ENCODE peak calls at places on chromosomes 1 and 21, in nine cellular contexts. H, O, P, B, Q, W, A, Y and R are unnamed samples. For H3K4me1, the result is how much of the 10 kb centered on the place peaks cover.

GRCh38 chr1:208974721-208975120 is 608.8 kb upstream of the CAMK1G start:
- DNase-seq in H (peak), Y (no peak), B (no peak), P (no peak), O (no peak), Q (no peak), A (no peak), W (no peak), R (peak)

GRCh38 chr21:38505654-38506523 is 7.6 kb upstream of the ERG start:
- DNase-seq in H (peak), O (peak), B (no peak), A (no peak), Y (no peak), Q (peak), W (peak), P (no peak), R (peak)

GRCh38 chr1:184222561-184223157 is 164.2 kb upstream of the C1orf21 start:
- DNase-seq in Q (peak), P (peak), W (peak), H (peak), O (no peak), Y (no peak), A (peak), B (peak), R (peak)

GRCh38 chr1:33367488-33368405 is 46.8 kb upstream of the A3GALT2 start:
- DNase-seq in Q (peak), W (peak), Y (peak), B (peak), H (peak), P (peak), A (peak), O (no peak), R (peak)

GRCh38 chr1:53340660-53341520 is 13.0 kb upstream of the LRP8 start:
- DNase-seq in P (no peak), H (no peak), A (no peak), W (peak), Y (no peak), O (peak), Q (no peak), B (no peak), R (no peak)

GRCh38 chr1:231866392-231867331 is 240.1 kb downstream of the DISC1 start:
- DNase-seq in P (peak), B (no peak), H (peak), O (no peak), Y (peak), A (peak), Q (peak), W (peak), R (peak)

GRCh38 chr1:64215576-64215975 is 12.2 kb downstream of the UBE2U start:
- DNase-seq in Q (no peak), H (no peak), W (no peak), B (no peak), P (no peak), Y (no peak), O (no peak), A (no peak), R (no peak)

GRCh38 chr1:178330848-178331497 is 165.8 kb downstream of the CLEC20A start:
- DNase-seq in O (no peak), B (no peak), Q (no peak), A (no peak), P (no peak), H (no peak), W (no peak), Y (no peak), R (no peak)

GRCh38 chr1:179251675-179252074 is 22.2 kb upstream of the ABL2 start:
- DNase-seq in Q (peak), A (no peak), O (no peak), Y (no peak), P (no peak), B (no peak), H (peak), W (peak), R (no peak)

GRCh38 chr1:160046494-160047115 is 14.8 kb upstream of the PIGM start:
- DNase-seq in Y (peak), A (peak), O (no peak), Q (peak), W (peak), H (peak), P (peak), B (no peak), R (peak)

GRCh38 chr1:216903389-216903754 is 180.1 kb upstream of the ESRRG start:
- DNase-seq in P (no peak), B (no peak), W (no peak), O (no peak), Q (no peak), A (no peak), Y (no peak), H (no peak), R (no peak)

GRCh38 chr1:154166207-154166606 is 11.3 kb upstream of the NUP210L start:
- DNase-seq in P (no peak), Q (no peak), O (no peak), Y (no peak), A (no peak), W (no peak), B (no peak), H (no peak), R (no peak)

GRCh38 chr1:53359225-53359933 is 31.5 kb upstream of the LRP8 start:
- DNase-seq in W (peak), P (no peak), Y (no peak), A (no peak), H (no peak), Q (no peak), B (no peak), O (peak), R (no peak)

GRCh38 chr1:225880210-225880584 is 2.0 kb downstream of the TMEM63A start:
- DNase-seq in P (peak), H (peak), W (peak), A (peak), O (no peak), Q (no peak), B (peak), Y (peak), R (no peak)

GRCh38 chr1:225879521-225880209 is 2.5 kb downstream of the TMEM63A start:
- DNase-seq in P (no peak), A (peak), W (peak), Y (no peak), O (no peak), H (no peak), Q (no peak), B (no peak), R (no peak)

GRCh38 chr1:225882008-225882698 is at the start of gene TMEM63A:
- DNase-seq in Y (peak), W (peak), A (peak), B (peak), H (peak), P (peak), O (peak), Q (peak), R (peak)

GRCh38 chr1:225881081-225882007 is 836 bp downstream of the TMEM63A start:
- DNase-seq in H (peak), B (peak), Y (peak), P (peak), A (peak), W (peak), Q (peak), O (no peak), R (no peak)

GRCh38 chr1:225880636-225881035 is 1.5 kb downstream of the TMEM63A start:
- DNase-seq in O (no peak), B (no peak), W (peak), H (no peak), P (no peak), A (no peak), Y (no peak), Q (no peak), R (no peak)
- H3K4me1 ChIP-seq in O (half or more), B (half or more), W (half or more), H (under half), P (half or more), A (half or more), Y (half or more), Q (under half), R (under half)

GRCh38 chr1:207836616-207837352 is 74.1 kb downstream of the CD34 start:
- DNase-seq in B (no peak), W (no peak), Q (no peak), P (no peak), H (no peak), A (no peak), Y (no peak), O (no peak), R (no peak)

GRCh38 chr1:207841318-207841717 is 69.6 kb downstream of the CD34 start:
- DNase-seq in B (no peak), H (no peak), A (no peak), W (no peak), O (no peak), Q (peak), P (no peak), Y (no peak), R (no peak)

GRCh38 chr1:207840380-207840779 is 70.5 kb downstream of the CD34 start:
- DNase-seq in Y (no peak), H (no peak), A (no peak), O (no peak), P (no peak), W (no peak), B (no peak), Q (peak), R (no peak)

GRCh38 chr1:207838156-207839082 is 72.5 kb downstream of the CD34 start:
- DNase-seq in H (no peak), W (peak), B (peak), O (no peak), P (peak), Q (no peak), Y (peak), A (no peak), R (no peak)

DNA sequence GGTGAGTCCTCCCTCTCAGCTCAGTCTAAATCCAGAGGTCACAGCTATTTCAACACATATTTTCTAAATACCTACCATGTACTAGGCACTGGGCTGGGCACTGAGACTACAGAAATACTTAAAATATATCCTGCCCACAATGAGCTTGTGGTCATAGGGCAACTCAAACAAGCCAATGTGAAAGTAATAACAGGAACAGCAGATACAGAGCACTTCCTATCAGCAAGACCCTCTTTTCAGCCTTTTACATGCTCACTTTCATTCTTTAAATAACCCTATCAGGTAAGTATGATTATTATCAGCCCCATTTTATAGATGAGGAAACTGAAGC is 71.9 kb downstream of the CD34 start:
- DNase-seq in W (no peak), A (no peak), H (no peak), P (no peak), O (no peak), Q (no peak), Y (no peak), B (no peak), R (no peak)
- H3K4me3 ChIP-seq in W (no peak), A (no peak), H (no peak), P (no peak), O (no peak), Q (no peak), Y (no peak), B (no peak), R (no peak)

GRCh38 chr21:42019101-42019605 is 9.0 kb upstream of the ZBTB21 start:
- DNase-seq in Y (no peak), H (no peak), B (no peak), P (no peak), A (no peak), W (peak), O (no peak), Q (no peak), R (no peak)
- TF ChIP-seq CTCF in Y (no peak), H (no peak), B (no peak), P (no peak), A (no peak), W (no peak), O (no peak), Q (no peak), R (no peak)

DNA sequence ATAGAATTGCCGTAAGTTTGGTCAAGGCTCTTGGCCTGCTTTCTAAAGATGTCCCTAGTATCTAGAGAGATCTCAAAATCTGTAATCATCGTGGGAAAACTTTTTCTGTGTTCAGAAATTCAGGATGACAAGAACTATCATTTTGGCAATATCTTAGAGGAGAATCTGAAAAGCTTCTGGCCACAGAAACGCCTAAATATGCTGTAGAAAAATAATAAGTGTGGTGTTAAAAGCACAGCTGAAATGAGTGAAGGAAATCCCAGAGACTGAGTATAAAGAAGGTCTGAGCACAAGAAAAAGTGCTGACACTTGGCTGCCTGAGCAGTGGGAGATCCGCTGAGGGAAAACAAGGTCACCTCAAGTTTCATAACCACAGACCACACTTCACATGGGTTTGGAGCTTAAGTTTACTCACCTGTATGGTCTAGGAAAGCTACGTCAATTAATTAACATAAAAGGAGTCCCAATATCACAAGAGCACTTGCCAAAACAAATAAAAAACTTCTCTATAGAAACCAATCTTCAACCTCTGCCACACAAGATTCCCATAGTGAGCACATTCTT is 235.2 kb upstream of the IRF2BP2 start:
- DNase-seq in H (no peak), B (no peak), Q (no peak), W (no peak), A (no peak), O (no peak), Y (no peak), P (no peak), R (no peak)
- H3K4me1 ChIP-seq in H (under half), B (under half), Q (under half), W (under half), A (under half), O (under half), Y (under half), P (under half), R (under half)

GRCh38 chr1:21865943-21866628 is 54.0 kb downstream of the LDLRAD2 start:
- DNase-seq in H (peak), Q (peak), Y (no peak), W (no peak), O (no peak), A (peak), P (no peak), B (no peak), R (no peak)
- H3K4me3 ChIP-seq in H (no peak), Q (no peak), Y (no peak), W (no peak), O (no peak), A (no peak), P (no peak), B (no peak), R (no peak)

GRCh38 chr1:164802573-164803282 is 243.7 kb downstream of the PBX1 start:
- DNase-seq in P (no peak), H (no peak), W (no peak), B (no peak), A (no peak), Q (no peak), O (no peak), Y (no peak), R (no peak)

GRCh38 chr1:164806531-164806930 is 247.5 kb downstream of the PBX1 start:
- DNase-seq in O (no peak), A (no peak), B (no peak), H (no peak), Q (no peak), W (peak), Y (no peak), P (no peak), R (no peak)

GRCh38 chr1:164805399-164805798 is 246.4 kb downstream of the PBX1 start:
- DNase-seq in O (no peak), Q (no peak), Y (no peak), B (no peak), H (no peak), A (no peak), W (no peak), P (no peak), R (no peak)

GRCh38 chr1:164803366-164803765 is 244.4 kb downstream of the PBX1 start:
- DNase-seq in H (no peak), O (no peak), B (no peak), Y (no peak), Q (no peak), W (no peak), A (no peak), P (no peak), R (no peak)

GRCh38 chr1:164804366-164804765 is 245.4 kb downstream of the PBX1 start:
- DNase-seq in B (no peak), A (no peak), Y (no peak), W (no peak), P (no peak), H (no peak), O (no peak), Q (no peak), R (no peak)
- TF ChIP-seq CTCF in B (no peak), A (no peak), Y (no peak), W (no peak), P (no peak), H (no peak), O (no peak), Q (no peak), R (no peak)

GRCh38 chr1:220221269-220221668 is 51.0 kb downstream of the RAB3GAP2 start:
- DNase-seq in P (no peak), B (no peak), A (no peak), O (no peak), Y (no peak), H (no peak), Q (no peak), W (no peak), R (no peak)

GRCh38 chr1:220219865-220220698 is 52.2 kb downstream of the RAB3GAP2 start:
- DNase-seq in W (no peak), Q (no peak), H (no peak), Y (no peak), O (no peak), A (no peak), B (no peak), P (no peak), R (no peak)

GRCh38 chr1:220224033-220224432 is 48.2 kb downstream of the RAB3GAP2 start:
- DNase-seq in Y (no peak), P (no peak), W (no peak), Q (no peak), B (no peak), A (no peak), O (no peak), H (no peak), R (no peak)

GRCh38 chr1:220222939-220223338 is 49.3 kb downstream of the RAB3GAP2 start:
- DNase-seq in Q (no peak), W (no peak), H (no peak), Y (no peak), P (no peak), B (no peak), A (no peak), O (no peak), R (no peak)

DNA sequence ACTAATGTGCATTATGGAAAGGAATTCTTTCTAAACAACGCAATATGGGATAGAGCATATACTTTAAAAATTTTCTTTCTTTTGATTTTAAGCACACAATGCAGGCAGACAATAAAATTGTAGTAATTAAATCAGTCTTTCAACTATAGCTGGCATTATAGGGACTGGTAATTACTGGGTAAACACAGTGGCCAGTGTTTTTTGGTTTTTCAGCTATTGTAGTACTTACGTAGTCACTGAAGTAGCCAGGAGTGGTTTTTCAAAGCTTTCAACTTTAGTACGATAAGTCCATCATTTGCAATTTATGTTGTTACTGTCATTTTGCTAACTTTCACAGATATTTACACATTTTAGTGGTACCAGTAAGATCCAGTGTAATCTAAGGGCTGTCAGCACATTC is 50.6 kb downstream of the RAB3GAP2 start:
- DNase-seq in O (no peak), Y (no peak), Q (no peak), P (no peak), H (no peak), B (no peak), W (no peak), A (no peak), R (no peak)
- H3K4me1 ChIP-seq in O (under half), Y (under half), Q (under half), P (under half), H (under half), B (under half), W (under half), A (under half), R (under half)

GRCh38 chr21:17688912-17689874 is 76.5 kb upstream of the BTG3 start:
- DNase-seq in P (peak), H (no peak), B (no peak), O (no peak), Q (peak), W (peak), A (peak), Y (peak), R (peak)
- H3K4me3 ChIP-seq in P (no peak), H (peak), B (no peak), O (no peak), Q (no peak), W (no peak), A (no peak), Y (no peak), R (peak)

DNA sequence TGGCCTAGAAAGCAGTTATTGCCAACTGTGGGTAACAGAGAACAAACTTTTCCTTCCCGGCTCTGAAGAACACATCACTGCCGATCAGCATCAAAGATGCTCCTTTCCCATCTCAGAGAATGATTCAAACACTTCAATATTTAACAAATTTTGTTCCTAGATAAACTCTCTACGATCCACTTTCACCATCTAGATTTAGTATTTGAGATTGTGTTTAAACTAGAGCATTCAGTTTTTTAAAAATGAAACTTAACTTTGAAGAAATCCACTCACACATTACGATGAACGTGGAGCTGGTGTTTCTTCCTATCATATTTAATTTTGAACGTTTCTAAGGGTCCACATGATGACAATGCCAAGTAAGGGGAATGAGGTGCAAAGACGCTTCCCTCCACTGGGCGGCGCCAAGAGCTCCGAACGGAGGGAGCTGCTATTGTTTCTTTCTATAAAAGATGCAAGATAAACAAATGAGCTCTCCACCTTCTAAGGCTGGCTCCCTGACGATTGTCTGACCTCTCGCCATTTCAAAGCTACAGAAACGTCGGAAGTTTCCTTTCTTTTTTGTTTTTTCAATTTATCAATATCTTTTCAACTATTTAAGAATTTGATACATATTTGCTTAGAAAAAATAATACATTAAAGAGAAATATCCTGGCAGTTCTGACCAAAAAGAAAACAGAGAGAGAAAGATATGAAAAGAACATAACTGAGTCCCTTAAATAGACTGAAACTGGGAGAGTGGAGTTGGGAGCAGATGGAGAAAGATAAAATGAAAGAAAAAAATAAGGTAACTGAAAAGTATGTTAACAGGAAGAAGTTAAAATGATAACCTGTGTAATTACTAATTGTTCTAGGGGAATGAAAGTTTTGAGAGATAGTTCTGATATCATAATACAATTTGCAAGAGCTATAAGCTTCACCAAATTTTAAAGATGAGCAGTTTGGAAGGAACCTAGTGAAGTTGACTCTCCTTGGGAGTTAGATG is 4.4 kb upstream of the BARHL2 start:
- DNase-seq in Q (peak), P (no peak), H (peak), Y (no peak), O (no peak), A (peak), W (no peak), B (no peak), R (peak)
- TF ChIP-seq CTCF in Q (peak), P (peak), H (peak), Y (peak), O (peak), A (peak), W (peak), B (peak), R (peak)